ENCODE peak calls at places on chromosomes 4 and X, in eight cellular contexts. F, S, E, D, Y, Z, U and C are unnamed samples.

GRCh38 chr4:151489462-151490203 is 80.7 kb downstream of the FHIP1A start:
- DNase-seq in F (no peak), S (no peak), E (no peak), D (no peak), Y (no peak), Z (peak), U (no peak), C (no peak)

GRCh38 chr4:1961563-1961962 is 47.2 kb downstream of the NELFA start:
- DNase-seq in F (no peak), S (no peak), E (no peak), D (no peak), Y (no peak), Z (no peak), U (no peak), C (no peak)

GRCh38 chr4:40745585-40745984 is 4.2 kb upstream of the NSUN7 start:
- DNase-seq in F (no peak), S (no peak), E (no peak), D (no peak), Y (no peak), Z (no peak), U (no peak), C (no peak)

GRCh38 chr4:108685036-108685686 is 34.8 kb downstream of the OSTC start:
- DNase-seq in F (peak), S (no peak), E (no peak), D (no peak), Y (no peak), Z (no peak), U (no peak), C (peak)

GRCh38 chr4:48369248-48369647 is 27.9 kb downstream of the SLAIN2 start:
- DNase-seq in F (no peak), S (peak), E (no peak), D (no peak), Y (no peak), Z (no peak), U (no peak), C (peak)

GRCh38 chr4:55545681-55546632 is 752 bp downstream of the CLOCK start:
- DNase-seq in F (peak), S (peak), E (peak), D (peak), Y (peak), Z (peak), U (peak), C (peak)

GRCh38 chr4:30821891-30822612 is 101.9 kb downstream of the PCDH7 start:
- DNase-seq in F (peak), S (no peak), E (no peak), D (no peak), Y (no peak), Z (peak), U (peak), C (peak)

GRCh38 chr4:23374280-23374679 is 515.6 kb downstream of the PPARGC1A start:
- DNase-seq in F (no peak), S (no peak), E (no peak), D (no peak), Y (no peak), Z (no peak), U (no peak), C (peak)

GRCh38 chrX:41556958-41557357 is 109.8 kb downstream of the NYX start:
- DNase-seq in F (no peak), S (no peak), E (no peak), D (no peak), Y (no peak), Z (no peak), U (no peak), C (no peak)

GRCh38 chr4:77044458-77045124 is 31.2 kb downstream of the CCNI start:
- DNase-seq in F (peak), S (peak), E (no peak), D (peak), Y (no peak), Z (no peak), U (peak), C (peak)

GRCh38 chr4:5998333-5998936 is 19.8 kb downstream of the C4orf50 start:
- DNase-seq in F (peak), S (peak), E (peak), D (peak), Y (peak), Z (peak), U (peak), C (peak)

GRCh38 chr4:118918388-118918787 is 29.7 kb downstream of the SYNPO2 start:
- DNase-seq in F (no peak), S (peak), E (no peak), D (no peak), Y (no peak), Z (no peak), U (peak), C (peak)

GRCh38 chrX:826026-826425 is 195.4 kb downstream of the SHOX start:
- DNase-seq in F (no peak), S (no peak), E (no peak), D (no peak), Y (no peak), Z (no peak), U (no peak), C (no peak)

GRCh38 chr4:126419266-126419665 is 1104.5 kb downstream of the FAT4 start:
- DNase-seq in F (no peak), S (no peak), E (no peak), D (no peak), Y (no peak), Z (no peak), U (no peak), C (no peak)

GRCh38 chrX:131987252-131987651 is 35.9 kb upstream of the STK26 start:
- DNase-seq in F (peak), S (peak), E (no peak), D (peak), Y (no peak), Z (no peak), U (no peak), C (peak)

GRCh38 chrX:133989491-133989890 is 4.1 kb upstream of the GPC3 start:
- DNase-seq in F (no peak), S (no peak), E (no peak), D (no peak), Y (no peak), Z (no peak), U (no peak), C (no peak)

GRCh38 chr4:4666693-4667642 is 125.1 kb upstream of the STX18 start:
- DNase-seq in F (no peak), S (peak), E (no peak), D (no peak), Y (peak), Z (no peak), U (no peak), C (no peak)

GRCh38 chr4:53852343-53852742 is 212.1 kb downstream of the CHIC2 start:
- DNase-seq in F (no peak), S (no peak), E (no peak), D (no peak), Y (no peak), Z (no peak), U (no peak), C (no peak)

GRCh38 chr4:136651932-136652331 is 880.4 kb downstream of the PCDH18 start:
- DNase-seq in F (peak), S (no peak), E (no peak), D (no peak), Y (no peak), Z (no peak), U (peak), C (peak)

GRCh38 chr4:78569291-78569821 is 17.8 kb downstream of the ANXA3 start:
- DNase-seq in F (no peak), S (peak), E (no peak), D (no peak), Y (no peak), Z (no peak), U (peak), C (peak)

GRCh38 chr4:8905236-8905772 is 33.7 kb upstream of the HMX1 start:
- DNase-seq in F (no peak), S (no peak), E (no peak), D (no peak), Y (no peak), Z (peak), U (no peak), C (no peak)

GRCh38 chrX:136961594-136962135 is 72.1 kb downstream of the GPR101 start:
- DNase-seq in F (no peak), S (no peak), E (no peak), D (no peak), Y (no peak), Z (no peak), U (peak), C (no peak)

GRCh38 chr4:113444386-113444785 is 317.2 kb downstream of the CAMK2D start:
- DNase-seq in F (no peak), S (peak), E (no peak), D (no peak), Y (no peak), Z (no peak), U (peak), C (peak)

GRCh38 chr4:2366252-2367192 is 51.9 kb downstream of the ZFYVE28 start:
- DNase-seq in F (no peak), S (no peak), E (no peak), D (peak), Y (no peak), Z (no peak), U (no peak), C (no peak)

GRCh38 chr4:41160010-41160789 is 54.1 kb downstream of the APBB2 start:
- DNase-seq in F (no peak), S (peak), E (no peak), D (no peak), Y (no peak), Z (no peak), U (no peak), C (peak)

GRCh38 chrX:139804482-139804881 is 96.5 kb upstream of the MCF2 start:
- DNase-seq in F (no peak), S (no peak), E (no peak), D (no peak), Y (no peak), Z (no peak), U (no peak), C (no peak)

GRCh38 chr4:147693202-147693601 is 9.2 kb upstream of the PRMT9 start:
- DNase-seq in F (no peak), S (no peak), E (no peak), D (no peak), Y (no peak), Z (no peak), U (no peak), C (no peak)

GRCh38 chr4:129246850-129247542 is 151.0 kb downstream of the C4orf33 start:
- DNase-seq in F (no peak), S (no peak), E (no peak), D (no peak), Y (no peak), Z (no peak), U (no peak), C (no peak)

GRCh38 chr4:104491396-104491821 is 3.3 kb downstream of the CXXC4 start:
- DNase-seq in F (peak), S (peak), E (peak), D (no peak), Y (peak), Z (peak), U (peak), C (no peak)

GRCh38 chr4:169117591-169118081 is 107.6 kb upstream of the CBR4 start:
- DNase-seq in F (no peak), S (no peak), E (no peak), D (no peak), Y (no peak), Z (no peak), U (no peak), C (no peak)

GRCh38 chr4:173459857-173460256 is 60.9 kb upstream of the SCRG1 start:
- DNase-seq in F (no peak), S (no peak), E (no peak), D (no peak), Y (no peak), Z (no peak), U (no peak), C (no peak)

GRCh38 chr4:32488690-32489089 is 1768.5 kb downstream of the PCDH7 start:
- DNase-seq in F (no peak), S (no peak), E (no peak), D (no peak), Y (no peak), Z (no peak), U (peak), C (peak)

GRCh38 chr4:132839070-132839469 is 310.0 kb upstream of the PCDH10 start:
- DNase-seq in F (peak), S (no peak), E (no peak), D (no peak), Y (no peak), Z (no peak), U (no peak), C (no peak)